ENCODE peak calls at places on chromosomes 1 and 21, in four cellular contexts. X is C1 segment of cervical spinal cord, H is renal cortical epithelial cell, G is H7. V is an unnamed sample.

GRCh38 chr21:42122808-42123207 is 51.7 kb downstream of the UMODL1 start:
- DNase-seq in X (no peak), H (no peak), G (no peak), V (no peak)

GRCh38 chr1:166839600-166840308 is 479 bp downstream of the POGK start:
- DNase-seq in X (peak), H (peak), G (peak), V (peak)

GRCh38 chr21:15004721-15005370 is 60.0 kb downstream of the NRIP1 start:
- DNase-seq in X (no peak), H (peak), G (no peak), V (no peak)

GRCh38 chr1:111461765-111462164 is 12.0 kb upstream of the C1orf162 start:
- DNase-seq in X (no peak), H (no peak), G (no peak), V (no peak)

GRCh38 chr1:34885405-34886247 is 26.1 kb upstream of the SMIM12 start:
- DNase-seq in X (no peak), H (no peak), G (peak), V (peak)

GRCh38 chr1:203306089-203306969 is 1.0 kb downstream of the BTG2 start:
- DNase-seq in X (peak), H (peak), G (peak), V (peak)

GRCh38 chr1:153678519-153679336 is at the start of gene NPR1:
- DNase-seq in X (no peak), H (no peak), G (peak), V (peak)

GRCh38 chr1:32539584-32540571 is 651 bp downstream of the ZBTB8A start:
- DNase-seq in X (peak), H (peak), G (peak), V (peak)

GRCh38 chr1:165408518-165408917 is 36.4 kb downstream of the RXRG start:
- DNase-seq in X (no peak), H (peak), G (peak), V (peak)

GRCh38 chr1:222823673-222824072 is 8.8 kb downstream of the DISP1 start:
- DNase-seq in X (no peak), H (no peak), G (no peak), V (no peak)

GRCh38 chr1:26290061-26290415 is 10.2 kb downstream of the SH3BGRL3 start:
- DNase-seq in X (no peak), H (no peak), G (no peak), V (no peak)

GRCh38 chr1:225694151-225694603 is 41.3 kb upstream of the ENAH start:
- DNase-seq in X (no peak), H (peak), G (no peak), V (peak)

GRCh38 chr1:42456754-42457089 is 379 bp downstream of the PPCS start:
- DNase-seq in X (no peak), H (peak), G (peak), V (peak)

GRCh38 chr1:205772607-205773032 is 2.7 kb downstream of the RAB29 start:
- DNase-seq in X (no peak), H (no peak), G (no peak), V (no peak)

GRCh38 chr21:43312751-43313169 is 114.2 kb downstream of the SIK1 start:
- DNase-seq in X (no peak), H (no peak), G (peak), V (no peak)

GRCh38 chr1:78176448-78176847 is 130.7 kb downstream of the GIPC2 start:
- DNase-seq in X (no peak), H (peak), G (no peak), V (no peak)

GRCh38 chr1:111952258-111952657 is 37.2 kb downstream of the KCND3 start:
- DNase-seq in X (no peak), H (no peak), G (no peak), V (no peak)

GRCh38 chr1:230274254-230274653 is 151.9 kb downstream of the PGBD5 start:
- DNase-seq in X (no peak), H (no peak), G (no peak), V (no peak)

GRCh38 chr1:174999216-174999925 is 376 bp upstream of the CACYBP start:
- DNase-seq in X (peak), H (peak), G (peak), V (peak)

GRCh38 chr1:224727851-224728250 is 111.7 kb downstream of the CNIH3 start:
- DNase-seq in X (no peak), H (no peak), G (no peak), V (no peak)

GRCh38 chr1:182086136-182086535 is 24.6 kb upstream of the ZNF648 start:
- DNase-seq in X (no peak), H (no peak), G (no peak), V (no peak)

GRCh38 chr1:100585774-100586173 is 47.8 kb downstream of the GPR88 start:
- DNase-seq in X (no peak), H (no peak), G (no peak), V (no peak)

GRCh38 chr1:226474443-226475111 is 66.7 kb upstream of the PARP1 start:
- DNase-seq in X (no peak), H (no peak), G (peak), V (peak)

GRCh38 chr1:17564458-17565393 is 25.2 kb downstream of the ARHGEF10L start:
- DNase-seq in X (no peak), H (peak), G (peak), V (no peak)

GRCh38 chr1:204286841-204287387 is 72.8 kb downstream of the PLEKHA6 start:
- DNase-seq in X (peak), H (peak), G (no peak), V (peak)

V was measured in mesendoderm.